ENCODE peak calls at places on chromosome 6, in ten cellular contexts. B, W, F, N, X, E, Q, L, P and Z are unnamed samples.

GRCh38 chr6:9543649-9544048 is 871.2 kb downstream of the TFAP2A start:
- DNase-seq in E (no peak), B (no peak), Q (peak; percentile 48), N (no peak), F (no peak), P (no peak), X (no peak), L (no peak), W (no peak), Z (no peak)

GRCh38 chr6:95784869-95785268 is 207.5 kb downstream of the MANEA start:
- DNase-seq in W (no peak), N (no peak), F (no peak), P (no peak), Q (no peak), X (no peak), B (no peak), E (no peak), L (no peak), Z (no peak)

GRCh38 chr6:81696505-81696904 is 56.0 kb downstream of the TENT5A start:
- DNase-seq in B (no peak), L (no peak), F (peak; percentile 38), E (no peak), P (no peak), Q (no peak), W (no peak), N (no peak), X (no peak), Z (no peak)

GRCh38 chr6:148620579-148621298 is 126.1 kb upstream of the UST start:
- DNase-seq in W (no peak), L (no peak), E (no peak), P (no peak), X (no peak), Q (no peak), F (no peak), N (no peak), B (no peak), Z (no peak)

GRCh38 chr6:33633462-33634158 is 12.5 kb downstream of the ITPR3 start:
- DNase-seq in W (peak; percentile 74), P (peak; percentile 35), N (peak; percentile 84), L (peak; percentile 76), X (peak; percentile 62), B (peak; percentile 63), F (peak; percentile 67), Q (peak; percentile 89), E (peak; percentile 94), Z (no peak)

GRCh38 chr6:169774347-169774746 is 22.9 kb downstream of the ERMARD start:
- DNase-seq in F (no peak), E (no peak), B (no peak), Q (no peak), X (no peak), W (no peak), L (no peak), P (no peak), N (no peak), Z (no peak)

GRCh38 chr6:53623497-53623896 is 42.1 kb downstream of the KLHL31 start:
- DNase-seq in L (peak; percentile 53), F (peak; percentile 13), B (peak; percentile 43), W (peak; percentile 83), Q (no peak), P (no peak), E (no peak), N (peak; percentile 62), X (no peak), Z (no peak)

GRCh38 chr6:30590509-30590908 is 19.3 kb downstream of the ABCF1 start:
- DNase-seq in X (no peak), L (no peak), E (no peak), N (peak; percentile 33), F (no peak), W (no peak), P (no peak), B (no peak), Q (no peak), Z (no peak)

GRCh38 chr6:16707101-16707783 is 54.0 kb downstream of the ATXN1 start:
- DNase-seq in W (no peak), Q (no peak), B (no peak), L (no peak), E (no peak), P (no peak), F (no peak), X (no peak), N (no peak), Z (no peak)

GRCh38 chr6:16712250-16712930 is 48.9 kb downstream of the ATXN1 start:
- DNase-seq in L (no peak), X (no peak), F (peak; percentile 45), N (no peak), B (peak; percentile 40), W (no peak), Q (no peak), P (no peak), E (no peak), Z (no peak)

GRCh38 chr6:16713597-16713996 is 47.7 kb downstream of the ATXN1 start:
- DNase-seq in E (no peak), W (no peak), Q (no peak), P (no peak), B (no peak), L (no peak), F (peak; percentile 87), X (no peak), N (no peak), Z (no peak)

GRCh38 chr6:16712931-16713484 is 48.3 kb downstream of the ATXN1 start:
- DNase-seq in P (no peak), E (no peak), X (no peak), N (peak; percentile 95), F (peak; percentile 96), L (peak; percentile 96), Q (peak; percentile 52), B (peak; percentile 97), W (peak; percentile 92), Z (peak; percentile 95)

GRCh38 chr6:16711551-16712249 is 49.6 kb downstream of the ATXN1 start:
- DNase-seq in N (peak; percentile 27), X (no peak), W (peak; percentile 79), Q (no peak), P (no peak), B (no peak), F (no peak), E (no peak), L (peak; percentile 18), Z (peak; percentile 82)
- H3K4me3 ChIP-seq in N (peak overlapping the region; percentile 62), X (no peak overlapping the region), W (no peak overlapping the region), Q (no peak overlapping the region), P (no peak overlapping the region), B (no peak overlapping the region), F (no peak overlapping the region), E (no peak overlapping the region), L (no peak overlapping the region), Z (peak overlapping the region; percentile 22)

DNA sequence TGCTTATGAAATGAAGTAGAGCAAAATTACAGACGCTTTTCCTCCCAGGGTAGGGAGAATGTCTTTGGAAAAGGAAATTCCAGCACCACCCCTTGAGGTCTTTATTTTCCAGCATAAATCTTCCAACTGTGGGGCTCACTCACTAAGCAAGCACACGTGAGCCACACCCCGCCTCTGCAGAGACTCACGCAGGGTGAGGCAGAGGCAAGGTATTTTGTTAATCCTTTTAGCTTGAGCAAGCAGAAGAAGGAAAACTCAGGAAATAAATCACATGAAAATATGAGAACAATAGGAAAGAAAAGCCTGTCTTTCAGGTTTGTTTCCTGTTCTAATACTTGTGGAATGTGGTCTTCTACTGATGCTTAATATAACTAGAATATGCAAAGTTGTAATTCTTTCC is 4.1 kb upstream of the PHACTR2 start:
- DNase-seq in B (peak; percentile 89), N (peak; percentile 94), E (peak; percentile 78), P (peak; percentile 19), L (peak; percentile 55), W (peak; percentile 88), Q (peak; percentile 79), F (peak; percentile 80), X (no peak), Z (no peak)
- H3K4me3 ChIP-seq in B (no peak overlapping the region), N (peak overlapping the region; percentile 31), E (no peak overlapping the region), P (no peak overlapping the region), L (no peak overlapping the region), W (no peak overlapping the region), Q (peak overlapping the region; percentile 7), F (no peak overlapping the region), X (no peak overlapping the region), Z (no peak overlapping the region)

GRCh38 chr6:26026833-26027490 is 60.3 kb upstream of the HFE start:
- DNase-seq in E (peak; percentile 96), W (peak; percentile 97), N (peak; percentile 90), Q (peak; percentile 97), X (peak; percentile 90), P (peak; percentile 41), B (peak; percentile 96), F (peak; percentile 94), L (peak; percentile 94), Z (peak; percentile 99)

GRCh38 chr6:26025894-26026832 is 61.1 kb upstream of the HFE start:
- DNase-seq in E (peak; percentile 97), W (peak; percentile 92), Q (peak; percentile 98), N (peak; percentile 97), B (peak; percentile 95), F (peak; percentile 98), L (peak; percentile 97), X (peak; percentile 94), P (peak; percentile 45), Z (peak; percentile 90)

GRCh38 chr6:26028753-26029569 is 58.3 kb upstream of the HFE start:
- DNase-seq in W (no peak), L (no peak), F (no peak), Q (peak; percentile 83), E (no peak), N (no peak), P (no peak), B (no peak), X (no peak), Z (no peak)

GRCh38 chr6:26028212-26028752 is 58.9 kb upstream of the HFE start:
- DNase-seq in N (no peak), Q (no peak), P (no peak), E (no peak), B (no peak), W (no peak), L (no peak), X (no peak), F (no peak), Z (no peak)

GRCh38 chr6:26027491-26028211 is 59.6 kb upstream of the HFE start:
- DNase-seq in N (no peak), F (no peak), L (no peak), B (no peak), P (no peak), Q (no peak), W (no peak), X (no peak), E (no peak), Z (no peak)
- H3K4me3 ChIP-seq in N (peak overlapping the region; percentile 81), F (peak overlapping the region; percentile 74), L (peak overlapping the region; percentile 61), B (peak overlapping the region; percentile 75), P (peak overlapping the region; percentile 69), Q (peak overlapping the region; percentile 94), W (peak overlapping the region; percentile 60), X (peak overlapping the region; percentile 61), E (peak overlapping the region; percentile 97), Z (peak overlapping the region; percentile 96)

GRCh38 chr6:164690241-164690640 is 619.2 kb downstream of the C6orf118 start:
- DNase-seq in B (no peak), F (no peak), P (no peak), L (no peak), N (no peak), E (no peak), X (no peak), Q (no peak), W (no peak), Z (no peak)

GRCh38 chr6:164692772-164693171 is 616.6 kb downstream of the C6orf118 start:
- DNase-seq in Q (peak; percentile 42), X (no peak), N (no peak), B (no peak), W (no peak), E (no peak), F (no peak), P (no peak), L (no peak), Z (no peak)

GRCh38 chr6:164695896-164696295 is 613.5 kb downstream of the C6orf118 start:
- DNase-seq in N (no peak), L (peak; percentile 6), E (no peak), W (no peak), F (no peak), X (no peak), B (no peak), Q (no peak), P (no peak), Z (no peak)

GRCh38 chr6:164690702-164691500 is 618.5 kb downstream of the C6orf118 start:
- DNase-seq in Q (no peak), N (no peak), P (no peak), B (no peak), E (no peak), F (no peak), L (no peak), W (no peak), X (no peak), Z (no peak)

GRCh38 chr6:164693934-164694333 is 615.5 kb downstream of the C6orf118 start:
- DNase-seq in L (peak; percentile 70), P (no peak), N (no peak), W (no peak), X (no peak), E (no peak), B (peak; percentile 1), Q (peak; percentile 47), F (no peak), Z (no peak)
- H3K4me3 ChIP-seq in L (no peak overlapping the region), P (no peak overlapping the region), N (no peak overlapping the region), W (no peak overlapping the region), X (no peak overlapping the region), E (no peak overlapping the region), B (no peak overlapping the region), Q (no peak overlapping the region), F (no peak overlapping the region), Z (no peak overlapping the region)